ENCODE peak calls at places on chromosomes 7 and 10, in four cellular contexts. C is MG63, E is neural progenitor cell, M is ovary. Y is an unnamed sample.

GRCh38 chr7:74483402-74484336 is 30.0 kb downstream of the GTF2IRD1 start:
- DNase-seq in E (no peak), M (no peak), C (peak; percentile 37), Y (peak; percentile 65)

GRCh38 chr10:62724465-62724864 is 80.1 kb upstream of the ADO start:
- DNase-seq in C (no peak), E (no peak), M (no peak), Y (no peak)

GRCh38 chr7:98976396-98977185 is 98.3 kb downstream of the TRRAP start:
- DNase-seq in E (no peak), M (no peak), C (no peak), Y (peak; percentile 28)

GRCh38 chr10:117781216-117781836 is 238.8 kb downstream of the EMX2 start:
- DNase-seq in E (no peak), M (no peak), C (no peak), Y (no peak)

GRCh38 chr7:116628971-116629586 is 42.9 kb upstream of the MET start:
- DNase-seq in C (peak; percentile 36), M (no peak), E (no peak), Y (no peak)

GRCh38 chr7:128266891-128267839 is 26.1 kb downstream of the LEP start:
- DNase-seq in E (peak; percentile 73), C (peak; percentile 81), M (peak; percentile 49), Y (no peak)

GRCh38 chr10:30974773-30975386 is 56.8 kb downstream of the ZNF438 start:
- DNase-seq in E (no peak), M (no peak), C (no peak), Y (no peak)

GRCh38 chr7:66281678-66282593 is 76.8 kb downstream of the TPST1 start:
- DNase-seq in M (no peak), C (peak; percentile 83), E (no peak), Y (peak; percentile 92)

GRCh38 chr7:158175779-158176178 is 411.8 kb downstream of the PTPRN2 start:
- DNase-seq in E (no peak), C (no peak), M (no peak), Y (no peak)

GRCh38 chr7:44470080-44470479 is 20.4 kb downstream of the NUDCD3 start:
- DNase-seq in E (no peak), M (no peak), C (no peak), Y (no peak)

GRCh38 chr10:105691811-105692210 is 1050.7 kb downstream of the SORCS3 start:
- DNase-seq in C (no peak), M (no peak), E (peak; percentile 79), Y (no peak)

GRCh38 chr10:109203616-109204375 is 719.5 kb downstream of the XPNPEP1 start:
- DNase-seq in E (no peak), M (no peak), C (no peak), Y (no peak)

GRCh38 chr10:59375990-59376389 is 13.6 kb upstream of the FAM13C start:
- DNase-seq in E (no peak), C (no peak), M (no peak), Y (no peak)

GRCh38 chr7:45237788-45238461 is 80.3 kb downstream of the RAMP3 start:
- DNase-seq in M (no peak), E (no peak), C (no peak), Y (no peak)

GRCh38 chr10:24419067-24419466 is 210.1 kb downstream of the KIAA1217 start:
- DNase-seq in M (no peak), E (no peak), C (no peak), Y (no peak)

GRCh38 chr7:128215739-128216138 is 25.3 kb upstream of the LEP start:
- DNase-seq in C (peak; percentile 70), E (no peak), M (no peak), Y (no peak)

GRCh38 chr10:133106516-133106915 is 18.8 kb downstream of the ADGRA1 start:
- DNase-seq in E (no peak), C (no peak), M (no peak), Y (no peak)

GRCh38 chr10:48289652-48290238 is 15.2 kb upstream of the FRMPD2 start:
- DNase-seq in E (peak; percentile 85), M (no peak), C (peak; percentile 18), Y (no peak)

GRCh38 chr10:120098242-120098930 is 205.9 kb downstream of the SEC23IP start:
- DNase-seq in M (no peak), E (no peak), C (no peak), Y (no peak)

GRCh38 chr10:62230344-62231138 is 38.1 kb downstream of the RTKN2 start:
- DNase-seq in E (no peak), C (no peak), M (no peak), Y (peak; percentile 51)

GRCh38 chr10:88865281-88865876 is 13.7 kb upstream of the ANKRD22 start:
- DNase-seq in E (no peak), C (no peak), M (no peak), Y (no peak)

GRCh38 chr10:598415-599170 is 90.9 kb downstream of the DIP2C start:
- DNase-seq in E (peak; percentile 55), C (peak; percentile 43), M (no peak), Y (peak; percentile 98)

GRCh38 chr10:92594194-92594593 is 1.3 kb downstream of the KIF11 start:
- DNase-seq in C (no peak), E (no peak), M (no peak), Y (no peak)

GRCh38 chr10:17214486-17214885 is 13.0 kb upstream of the TRDMT1 start:
- DNase-seq in C (no peak), E (no peak), M (no peak), Y (no peak)

GRCh38 chr10:7260412-7260900 is 150.4 kb downstream of the SFMBT2 start:
- DNase-seq in E (peak; percentile 65), C (peak; percentile 77), M (peak; percentile 35), Y (no peak)

GRCh38 chr10:118423800-118424479 is 81.8 kb upstream of the FAM204A start:
- DNase-seq in M (peak; percentile 84), E (peak; percentile 98), C (peak; percentile 78), Y (peak; percentile 43)

GRCh38 chr10:126253613-126254002 is 134.7 kb downstream of the ADAM12 start:
- DNase-seq in E (no peak), C (no peak), M (no peak), Y (no peak)

GRCh38 chr10:62819521-62819920 is 3.4 kb upstream of the EGR2 start:
- DNase-seq in E (no peak), C (no peak), M (no peak), Y (no peak)

GRCh38 chr7:51077951-51078350 is 238.7 kb downstream of the COBL start:
- DNase-seq in E (no peak), M (no peak), C (peak; percentile 15), Y (no peak)

GRCh38 chr7:142303650-142304049 is 45.8 kb upstream of the PRSS58 start:
- DNase-seq in M (no peak), C (no peak), E (peak; percentile 75), Y (no peak)

GRCh38 chr10:22473459-22473858 is 128.2 kb downstream of the SPAG6 start:
- DNase-seq in C (peak; percentile 22), E (no peak), M (no peak), Y (no peak)

GRCh38 chr10:22477365-22478287 is 132.3 kb downstream of the SPAG6 start:
- DNase-seq in M (no peak), E (peak; percentile 76), C (no peak), Y (no peak)

GRCh38 chr10:22475857-22476600 is 130.7 kb downstream of the SPAG6 start:
- DNase-seq in C (peak; percentile 27), E (peak; percentile 82), M (peak; percentile 13), Y (no peak)

GRCh38 chr10:22476601-22477364 is 131.5 kb downstream of the SPAG6 start:
- DNase-seq in M (no peak), C (no peak), E (peak; percentile 64), Y (no peak)

GRCh38 chr10:22475527-22475856 is 130.2 kb downstream of the SPAG6 start:
- DNase-seq in E (no peak), M (no peak), C (no peak), Y (no peak)
- H3K27me3 ChIP-seq in E (peaks cover 100% of the 10 kb centered on the region), M (peaks cover 2% of the 10 kb centered on the region), C (no peaks in the 10 kb centered on the region), Y (no peaks in the 10 kb centered on the region)

DNA sequence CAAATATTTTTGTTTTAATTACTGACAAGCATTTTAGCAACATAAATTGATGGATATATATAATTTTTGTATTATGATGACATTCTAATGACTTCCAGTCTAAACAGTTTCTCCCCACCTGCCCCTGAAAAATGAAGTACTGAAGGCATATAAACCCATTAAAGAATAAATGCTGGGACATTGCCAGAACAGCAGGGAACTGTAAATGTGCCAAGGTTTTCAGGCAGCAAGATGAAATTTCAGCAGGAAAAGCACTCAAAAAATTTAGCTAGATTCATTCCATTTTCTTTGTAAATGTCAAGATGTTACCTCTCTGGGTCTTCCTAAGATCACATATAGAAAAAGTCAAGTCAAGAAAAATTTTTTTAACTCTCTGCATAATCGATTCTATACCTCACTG is 11.0 kb upstream of the TLL2 start:
- DNase-seq in E (no peak), M (no peak), C (no peak), Y (no peak)
- H3K36me3 ChIP-seq in E (peaks cover 29% of the 10 kb centered on the region), M (no peaks in the 10 kb centered on the region), C (peaks cover 76% of the 10 kb centered on the region), Y (peaks cover 74% of the 10 kb centered on the region)

GRCh38 chr10:100480002-100480401 is 17.2 kb downstream of the WNT8B start:
- DNase-seq in E (no peak), M (no peak), C (no peak), Y (no peak)
- H3K27me3 ChIP-seq in E (peaks cover 86% of the 10 kb centered on the region), M (no peaks in the 10 kb centered on the region), C (peaks cover 47% of the 10 kb centered on the region), Y (peaks cover 53% of the 10 kb centered on the region)

GRCh38 chr7:131509087-131509486 is 47.3 kb downstream of the PODXL start:
- DNase-seq in M (no peak), C (no peak), E (no peak), Y (no peak)

GRCh38 chr7:131511071-131511470 is 45.4 kb downstream of the PODXL start:
- DNase-seq in E (no peak), M (no peak), C (no peak), Y (no peak)

GRCh38 chr7:131511774-131512535 is 44.5 kb downstream of the PODXL start:
- DNase-seq in E (no peak), M (no peak), C (no peak), Y (no peak)

GRCh38 chr7:131507592-131508331 is 48.7 kb downstream of the PODXL start:
- DNase-seq in C (peak; percentile 56), E (peak; percentile 78), M (peak; percentile 88), Y (peak; percentile 78)

DNA sequence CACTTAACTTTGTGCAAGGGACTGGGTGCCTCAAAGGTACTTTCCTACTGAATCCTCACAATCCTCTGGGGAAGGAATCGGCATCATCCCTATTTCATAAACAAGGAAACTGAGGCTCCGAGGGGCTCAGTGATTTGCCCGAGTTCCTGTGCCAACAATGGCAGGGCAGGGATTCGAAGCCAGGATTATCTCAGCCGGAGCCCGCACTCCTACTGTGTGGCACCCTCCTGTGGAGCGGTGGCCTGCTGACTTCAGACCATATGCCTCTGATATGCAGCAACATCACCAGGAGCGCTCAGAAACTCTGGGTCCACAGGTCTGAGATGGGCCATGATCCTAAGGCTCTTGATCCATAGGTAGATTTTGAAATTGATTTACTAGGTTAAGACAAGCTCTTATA is 46.6 kb downstream of the PODXL start:
- DNase-seq in E (no peak), C (no peak), M (no peak), Y (no peak)
- H3K36me3 ChIP-seq in E (no peaks in the 10 kb centered on the region), C (no peaks in the 10 kb centered on the region), M (no peaks in the 10 kb centered on the region), Y (peaks cover 12% of the 10 kb centered on the region)

GRCh38 chr7:69903410-69903809 is 305.1 kb downstream of the AUTS2 start:
- DNase-seq in E (no peak), M (no peak), C (no peak), Y (no peak)
- H3K27me3 ChIP-seq in E (no peaks in the 10 kb centered on the region), M (no peaks in the 10 kb centered on the region), C (no peaks in the 10 kb centered on the region), Y (no peaks in the 10 kb centered on the region)

DNA sequence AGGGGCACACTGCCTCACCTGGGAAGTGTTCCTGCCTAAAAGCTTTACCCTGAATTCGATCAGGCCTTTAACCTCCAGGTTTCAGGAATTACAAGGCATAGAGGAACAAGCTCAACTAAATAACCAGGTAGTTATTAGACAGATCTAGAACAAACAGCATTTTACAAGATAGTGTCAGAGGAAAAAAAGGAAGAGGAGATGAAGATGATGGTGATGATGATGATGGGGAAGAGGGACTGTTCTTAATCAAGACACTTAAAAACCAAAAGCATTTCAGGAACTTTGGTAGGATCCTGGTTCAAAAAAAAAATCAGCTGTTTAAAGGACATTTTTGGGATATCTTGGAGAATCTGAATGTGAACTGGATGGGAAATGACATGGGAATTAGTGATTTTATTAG is 11.5 kb downstream of the RBM17 start:
- DNase-seq in M (no peak), E (no peak), C (no peak), Y (no peak)
- H3K36me3 ChIP-seq in M (no peaks in the 10 kb centered on the region), E (peaks cover 23% of the 10 kb centered on the region), C (peaks cover 75% of the 10 kb centered on the region), Y (peaks cover 75% of the 10 kb centered on the region)

Y was measured in SJSA1.